ENCODE peak calls at places on chromosomes 2 and 18, in five cellular contexts. M is fibroblast of lung, J is MM.1S, V is keratinocyte, B is GM12878. Q is an unnamed sample.

GRCh38 chr2:96509114-96509846 is 4.1 kb upstream of the NEURL3 start:
- DNase-seq in J (peak), M (peak), V (no peak), B (peak), Q (peak)

GRCh38 chr2:120620025-120620793 is 115.5 kb upstream of the GLI2 start:
- DNase-seq in M (peak), B (no peak), J (no peak), V (peak), Q (no peak)

GRCh38 chr18:80210312-80211083 is 36.8 kb downstream of the PARD6G start:
- DNase-seq in M (no peak), J (no peak), B (no peak), V (no peak), Q (no peak)

GRCh38 chr2:70743677-70744076 is 24.3 kb downstream of the ADD2 start:
- DNase-seq in B (no peak), M (no peak), J (no peak), V (no peak), Q (no peak)

GRCh38 chr18:23406271-23406787 is 46.8 kb upstream of the RIOK3 start:
- DNase-seq in M (peak), B (no peak), J (no peak), V (no peak), Q (no peak)

GRCh38 chr18:6434987-6435709 is 20.4 kb upstream of the L3MBTL4 start:
- DNase-seq in J (peak), V (no peak), B (no peak), M (no peak), Q (no peak)

GRCh38 chr2:158518083-158518482 is 61.3 kb downstream of the PKP4 start:
- DNase-seq in B (no peak), V (no peak), J (no peak), M (no peak), Q (peak)

GRCh38 chr2:88258208-88258607 is 88.1 kb downstream of the THNSL2 start:
- DNase-seq in B (no peak), M (no peak), V (no peak), J (no peak), Q (peak)

GRCh38 chr2:207531024-207531411 is 1.3 kb downstream of the CREB1 start:
- DNase-seq in V (no peak), M (peak), B (no peak), J (peak), Q (peak)

GRCh38 chr18:34514957-34515356 is 195.1 kb upstream of the DTNA start:
- DNase-seq in M (no peak), J (no peak), B (no peak), V (no peak), Q (no peak)

GRCh38 chr2:134586289-134586980 is 132.4 kb downstream of the TMEM163 start:
- DNase-seq in V (no peak), J (no peak), B (no peak), M (no peak), Q (no peak)

GRCh38 chr18:55427951-55428350 is 160.0 kb downstream of the TCF4 start:
- DNase-seq in M (no peak), V (no peak), B (no peak), J (no peak), Q (no peak)

GRCh38 chr18:22346342-22346967 is 71.3 kb downstream of the CTAGE1 start:
- DNase-seq in M (peak), V (no peak), J (no peak), B (no peak), Q (no peak)

GRCh38 chr2:8709611-8710010 is 27.8 kb downstream of the ID2 start:
- DNase-seq in M (no peak), J (no peak), B (no peak), V (no peak), Q (no peak)

GRCh38 chr2:9830685-9831410 is 12.4 kb upstream of the TAF1B start:
- DNase-seq in J (no peak), M (no peak), B (no peak), V (no peak), Q (no peak)

GRCh38 chr18:55228191-55228590 is 268.9 kb upstream of the CCDC68 start:
- DNase-seq in B (no peak), V (no peak), M (peak), J (no peak), Q (peak)

GRCh38 chr2:15145046-15145817 is 415.9 kb downstream of the NBAS start:
- DNase-seq in V (no peak), J (no peak), M (no peak), B (no peak), Q (no peak)

GRCh38 chr2:101776172-101777043 is 78.9 kb downstream of the MAP4K4 start:
- DNase-seq in B (no peak), M (no peak), V (no peak), J (no peak), Q (peak)

GRCh38 chr2:20157606-20157970 is 67.3 kb downstream of the SDC1 start:
- DNase-seq in V (no peak), M (peak), B (no peak), J (no peak), Q (no peak)

GRCh38 chr2:88545118-88545517 is 82.1 kb downstream of the EIF2AK3 start:
- DNase-seq in V (no peak), B (no peak), J (no peak), M (peak), Q (peak)

GRCh38 chr18:52060612-52061259 is 279.3 kb upstream of the DCC start:
- DNase-seq in V (no peak), B (no peak), J (no peak), M (no peak), Q (no peak)

GRCh38 chr2:128623776-128624424 is 305.2 kb upstream of the HS6ST1 start:
- DNase-seq in V (no peak), J (peak), M (peak), B (peak), Q (no peak)

GRCh38 chr2:113229795-113230194 is 48.9 kb downstream of the PAX8 start:
- DNase-seq in J (no peak), V (no peak), M (no peak), B (no peak), Q (no peak)

GRCh38 chr2:168552450-168552856 is 96.4 kb downstream of the CERS6 start:
- DNase-seq in B (peak), J (peak), V (no peak), M (no peak), Q (peak)

GRCh38 chr2:234587341-234588053 is 90.6 kb upstream of the ARL4C start:
- DNase-seq in B (no peak), V (no peak), M (peak), J (no peak), Q (no peak)

GRCh38 chr2:108935231-108935863 is 53.7 kb downstream of the EDAR start:
- DNase-seq in V (no peak), B (no peak), M (no peak), J (no peak), Q (peak)

GRCh38 chr18:2706903-2707302 is 51.4 kb downstream of the SMCHD1 start:
- DNase-seq in J (no peak), V (no peak), M (no peak), B (no peak), Q (peak)

GRCh38 chr18:55316615-55317184 is 271.3 kb downstream of the TCF4 start:
- DNase-seq in J (no peak), M (no peak), B (no peak), V (no peak), Q (no peak)

GRCh38 chr2:64646007-64646880 is 7.5 kb downstream of the SERTAD2 start:
- DNase-seq in M (peak), V (no peak), J (peak), B (peak), Q (peak)

GRCh38 chr2:64641585-64641984 is 12.1 kb downstream of the SERTAD2 start:
- DNase-seq in B (no peak), J (no peak), V (no peak), M (no peak), Q (no peak)

GRCh38 chr2:64643838-64644219 is 9.9 kb downstream of the SERTAD2 start:
- DNase-seq in J (no peak), B (no peak), V (no peak), M (no peak), Q (no peak)

GRCh38 chr2:64644240-64645013 is 9.3 kb downstream of the SERTAD2 start:
- DNase-seq in M (peak), B (no peak), J (peak), V (no peak), Q (peak)

DNA sequence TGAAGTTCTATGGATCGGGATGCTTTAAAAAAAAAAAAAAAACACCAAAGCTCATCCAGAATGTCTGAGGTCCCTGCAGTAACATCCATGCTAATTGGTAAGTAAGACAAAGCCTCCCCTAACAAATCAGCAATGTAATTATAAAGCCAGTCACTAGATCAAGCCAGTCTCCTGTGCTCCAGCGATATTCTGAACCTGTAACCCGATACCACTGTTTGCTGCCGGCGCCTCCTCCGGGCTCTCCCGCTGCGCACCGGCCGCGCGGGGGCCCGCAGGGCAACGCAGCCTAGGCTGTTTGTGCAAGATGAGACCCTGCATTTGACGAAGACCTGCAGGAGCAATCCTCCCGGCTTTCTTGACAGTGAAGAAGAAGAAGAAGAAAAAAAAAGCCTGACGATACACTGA is 8.7 kb downstream of the SERTAD2 start:
- DNase-seq in M (peak), J (peak), B (no peak), V (no peak), Q (peak)
- TF ChIP-seq CTCF in M (no peak), J (peak), B (peak), V (peak), Q (no peak)

DNA sequence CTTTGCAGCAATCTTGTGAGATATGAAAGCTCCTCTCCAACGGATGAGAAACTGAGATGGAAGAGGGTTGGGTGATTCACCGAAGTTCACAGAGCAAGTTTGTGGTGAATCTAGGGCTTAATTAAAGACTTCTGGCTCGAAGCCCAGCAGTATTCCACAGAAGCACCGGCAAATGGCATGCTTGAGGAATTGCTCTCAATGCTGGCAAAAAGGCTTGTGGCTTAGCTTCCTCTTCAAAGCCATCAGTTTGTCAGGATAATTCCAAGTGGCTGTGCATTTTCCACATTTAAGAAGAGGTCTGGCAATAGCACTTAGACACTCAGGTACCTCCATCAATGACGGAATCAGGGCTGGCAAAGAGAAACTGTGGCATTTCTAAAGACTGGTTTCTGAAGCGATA is 98.7 kb upstream of the SLC66A3 start:
- DNase-seq in M (peak), J (no peak), V (no peak), B (no peak), Q (no peak)
- TF ChIP-seq EZH2 in M (no peak), J (no peak), V (no peak), B (no peak), Q (no peak)

DNA sequence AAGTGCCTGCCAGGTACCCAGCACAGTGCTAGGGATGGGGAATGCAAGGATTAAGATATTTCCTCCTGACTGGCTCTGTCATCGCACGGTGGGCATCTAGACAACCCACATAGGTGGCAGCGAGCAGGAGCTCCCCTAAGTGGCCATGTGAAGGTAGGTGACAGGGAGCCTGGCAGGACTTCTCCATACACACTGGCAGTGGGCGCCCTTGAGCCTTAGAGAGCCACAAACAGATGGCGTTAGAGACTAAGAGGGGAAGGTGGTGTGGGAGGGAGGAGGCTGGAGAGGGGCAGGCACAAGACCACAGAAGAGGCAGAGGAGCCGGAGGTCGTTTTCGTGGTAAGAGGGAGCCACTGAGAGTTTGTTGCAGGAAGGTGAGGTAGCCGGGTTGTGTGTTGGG is 15.2 kb downstream of the PRELID3A start:
- DNase-seq in M (no peak), V (no peak), J (no peak), B (no peak), Q (peak)
- TF ChIP-seq CTCF in M (no peak), V (peak), J (peak), B (peak), Q (peak)

GRCh38 chr18:10454800-10455550 is 540 bp downstream of the APCDD1 start:
- DNase-seq in V (no peak), J (peak), B (no peak), M (no peak), Q (no peak)
- TF ChIP-seq EZH2 in V (peak), J (no peak), B (peak), M (peak), Q (peak)

GRCh38 chr2:195251221-195251620 is 405.8 kb upstream of the SLC39A10 start:
- DNase-seq in J (no peak), V (no peak), M (no peak), B (no peak), Q (no peak)

GRCh38 chr2:195257979-195258378 is 399.0 kb upstream of the SLC39A10 start:
- DNase-seq in J (no peak), V (no peak), B (no peak), M (no peak), Q (no peak)

DNA sequence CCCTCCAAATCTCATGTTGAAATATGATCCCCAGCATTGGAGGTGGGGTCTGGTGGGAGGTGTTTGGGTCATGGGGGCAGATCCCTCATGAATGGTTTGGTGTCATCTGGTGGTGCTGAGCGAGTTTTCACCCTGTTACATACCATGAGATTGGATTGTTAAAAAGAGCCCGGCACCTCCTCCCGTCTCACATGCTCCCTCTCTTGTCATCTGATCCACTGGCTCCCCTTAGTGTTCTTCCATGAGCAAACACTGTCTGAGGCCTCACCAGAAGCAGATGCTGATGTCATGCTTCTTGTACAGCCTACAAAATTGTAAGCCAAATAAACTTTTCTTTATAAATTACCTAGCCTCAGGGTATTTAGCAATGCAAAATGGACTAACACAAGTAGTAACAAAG is 405.0 kb upstream of the SLC39A10 start:
- DNase-seq in M (no peak), J (no peak), B (no peak), V (no peak), Q (peak)
- TF ChIP-seq CTCF in M (no peak), J (no peak), B (no peak), V (no peak), Q (peak)

GRCh38 chr2:27307545-27308358 is 493 bp downstream of the UCN start:
- DNase-seq in B (no peak), J (no peak), M (no peak), V (no peak), Q (peak)
- TF ChIP-seq EZH2 in B (no peak), J (no peak), M (peak), V (peak), Q (peak)

DNA sequence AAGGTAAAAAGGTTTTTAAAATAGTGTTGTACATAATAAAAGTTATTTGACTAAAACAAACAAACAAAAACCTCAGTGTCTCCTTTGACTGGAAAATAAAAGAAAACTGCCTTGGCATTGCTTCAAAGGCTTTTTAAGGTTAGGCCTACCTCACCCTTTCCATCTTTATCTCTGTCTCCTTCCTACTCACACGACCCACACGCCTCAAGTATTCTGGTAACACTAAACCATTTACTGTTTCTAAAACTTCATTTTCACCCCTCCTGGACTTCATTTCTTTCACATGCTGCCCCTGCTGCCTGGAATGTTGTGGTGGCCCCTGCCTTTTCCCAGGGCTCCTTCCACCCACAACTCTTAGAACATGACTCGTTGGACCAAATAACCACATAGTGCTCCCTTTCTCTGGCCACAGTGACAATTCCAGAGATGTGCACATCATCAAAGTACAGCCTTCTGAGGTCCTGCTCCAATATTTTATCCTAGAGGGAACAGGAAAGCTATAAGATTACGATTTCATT is 54.0 kb downstream of the ERBB4 start:
- DNase-seq in V (no peak), M (peak), B (no peak), J (no peak), Q (peak)
- TF ChIP-seq CTCF in V (no peak), M (no peak), B (no peak), J (no peak), Q (peak)

DNA sequence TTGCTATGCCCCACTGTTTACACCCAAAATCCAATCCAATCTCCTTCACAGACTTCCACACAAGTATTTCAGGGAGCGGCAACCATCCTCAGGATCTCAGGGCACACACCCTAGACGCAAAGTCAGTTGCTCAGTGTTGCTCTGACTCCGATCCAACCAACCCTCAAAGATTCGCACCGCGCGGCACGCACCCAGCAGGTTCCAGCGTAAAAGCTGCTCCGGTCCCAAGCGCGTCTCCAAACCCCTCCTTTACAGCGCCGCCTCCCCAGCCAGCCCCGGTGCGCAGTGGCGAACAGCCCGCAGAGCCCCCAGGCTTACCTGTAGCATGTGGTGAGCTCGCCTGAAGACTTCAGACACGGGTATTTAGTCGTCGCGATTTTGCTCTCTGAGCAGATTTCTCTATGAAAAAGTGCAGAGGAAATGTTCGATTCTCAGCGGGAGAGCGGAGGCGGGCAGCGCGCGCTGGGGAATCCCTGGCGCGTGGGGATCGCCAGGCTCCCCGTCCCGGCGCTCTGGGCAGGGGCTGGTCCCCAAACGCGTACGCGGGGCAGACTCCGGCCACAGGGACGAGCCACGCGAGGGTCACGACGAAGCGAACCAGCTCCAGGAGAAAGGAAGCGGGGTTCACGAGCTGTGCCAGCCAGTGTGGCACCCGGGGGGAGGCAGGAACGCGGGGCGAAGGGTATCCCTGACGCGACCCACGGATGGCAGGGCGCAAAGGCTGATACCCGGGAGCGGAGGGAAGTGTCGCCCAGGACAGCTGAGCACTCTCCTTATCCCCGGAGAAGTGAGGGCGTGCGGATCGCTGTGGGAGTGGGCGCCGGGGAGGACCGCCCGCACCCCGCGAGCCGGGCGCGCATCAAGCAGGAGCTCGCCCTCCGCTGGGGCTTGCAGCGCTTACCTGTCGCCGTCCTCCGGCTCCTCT is 650 bp downstream of the CCBE1 start:
- DNase-seq in V (no peak), J (no peak), B (no peak), M (peak), Q (peak)
- TF ChIP-seq EZH2 in V (no peak), J (no peak), B (no peak), M (no peak), Q (peak)

GRCh38 chr2:209933499-209934458 is 68.7 kb upstream of the RPE start:
- DNase-seq in V (no peak), B (no peak), M (peak), J (no peak), Q (no peak)

GRCh38 chr2:209937893-209938292 is 64.5 kb upstream of the RPE start:
- DNase-seq in V (no peak), B (no peak), M (peak), J (no peak), Q (no peak)

GRCh38 chr2:209938906-209939305 is 63.5 kb upstream of the RPE start:
- DNase-seq in J (no peak), B (no peak), V (no peak), M (no peak), Q (no peak)

GRCh38 chr2:209940923-209941322 is 61.5 kb upstream of the RPE start:
- DNase-seq in M (no peak), J (no peak), B (no peak), V (no peak), Q (no peak)

GRCh38 chr2:209936106-209936663 is 66.3 kb upstream of the RPE start:
- DNase-seq in V (no peak), B (no peak), M (peak), J (peak), Q (no peak)
- TF ChIP-seq CTCF in V (peak), B (peak), M (peak), J (peak), Q (peak)

Q was measured in neural progenitor cell.